ENCODE peak calls at places on chromosome 1, in four cellular contexts. J, L, N and X are unnamed samples.
A peak's percentile ranks its signal among the peaks of the same experiment; 100 is the strongest.

GRCh38 chr1:37682334-37682987 is 9.9 kb upstream of the CDCA8 start:
- DNase-seq in L (peak; percentile 22), J (peak; percentile 76), N (peak; percentile 41), X (no peak)

GRCh38 chr1:50257940-50258339 is 149.2 kb downstream of the ELAVL4 start:
- DNase-seq in L (no peak), J (no peak), N (no peak), X (no peak)

GRCh38 chr1:97119775-97120174 is 398.2 kb downstream of the PTBP2 start:
- DNase-seq in N (no peak), L (no peak), J (no peak), X (no peak)

GRCh38 chr1:102970496-102971078 is 137.7 kb downstream of the COL11A1 start:
- DNase-seq in N (peak; percentile 35), L (peak; percentile 0), J (no peak), X (peak; percentile 16)

GRCh38 chr1:23692308-23692871 is 784 bp downstream of the RPL11 start:
- DNase-seq in L (peak; percentile 10), J (no peak), N (no peak), X (no peak)

GRCh38 chr1:54331091-54331772 is 75.0 kb downstream of the SSBP3 start:
- DNase-seq in L (no peak), J (no peak), N (peak; percentile 88), X (no peak)

GRCh38 chr1:88509369-88509768 is 174.7 kb upstream of the PKN2 start:
- DNase-seq in N (peak; percentile 11), L (no peak), J (no peak), X (no peak)

GRCh38 chr1:3671371-3672180 is 19.3 kb downstream of the TP73 start:
- DNase-seq in L (no peak), N (no peak), J (no peak), X (no peak)

GRCh38 chr1:88890790-88891317 is 513 bp downstream of the GTF2B start:
- DNase-seq in J (no peak), N (no peak), L (no peak), X (no peak)

GRCh38 chr1:110390096-110390495 is 730 bp downstream of the SLC16A4 start:
- DNase-seq in N (peak; percentile 76), J (peak; percentile 44), L (no peak), X (no peak)

GRCh38 chr1:23718482-23718881 is 24.8 kb upstream of the ELOA start:
- DNase-seq in N (peak; percentile 14), J (no peak), L (no peak), X (no peak)

GRCh38 chr1:65308781-65309316 is 494 bp upstream of the DNAJC6 start:
- DNase-seq in L (no peak), N (no peak), J (no peak), X (no peak)

GRCh38 chr1:40390857-40391256 is 17.3 kb downstream of the SMAP2 start:
- DNase-seq in N (no peak), L (no peak), J (no peak), X (no peak)

GRCh38 chr1:7229696-7230095 is 444.4 kb downstream of the CAMTA1 start:
- DNase-seq in J (no peak), N (peak; percentile 54), L (no peak), X (no peak)

GRCh38 chr1:9628541-9629444 is 22.7 kb upstream of the PIK3CD start:
- DNase-seq in L (peak; percentile 82), N (no peak), J (no peak), X (peak; percentile 54)

GRCh38 chr1:35120458-35121133 is 41.4 kb downstream of the ZMYM1 start:
- DNase-seq in J (no peak), L (peak; percentile 50), N (no peak), X (no peak)

GRCh38 chr1:17654519-17654918 is 100.6 kb upstream of the ACTL8 start:
- DNase-seq in N (no peak), L (no peak), J (no peak), X (no peak)

GRCh38 chr1:6745073-6745472 is 40.2 kb upstream of the CAMTA1 start:
- DNase-seq in J (no peak), N (no peak), L (peak; percentile 50), X (no peak)

GRCh38 chr1:230176871-230177411 is 109.9 kb downstream of the GALNT2 start:
- DNase-seq in L (no peak), J (peak; percentile 75), N (no peak), X (no peak)

GRCh38 chr1:96416111-96416595 is 305.4 kb upstream of the PTBP2 start:
- DNase-seq in J (no peak), N (peak; percentile 99), L (no peak), X (no peak)

GRCh38 chr1:99707535-99708142 is 58.8 kb downstream of the FRRS1 start:
- DNase-seq in L (peak; percentile 21), N (peak; percentile 31), J (peak; percentile 54), X (peak; percentile 10)

GRCh38 chr1:4108341-4108740 is 208.3 kb upstream of the C1orf174 start:
- DNase-seq in J (no peak), N (no peak), L (no peak), X (no peak)

GRCh38 chr1:16250547-16251251 is 13.7 kb upstream of the CPLANE2 start:
- DNase-seq in J (no peak), L (no peak), N (peak; percentile 42), X (no peak)

GRCh38 chr1:162541619-162542141 is 19.8 kb upstream of the UAP1 start:
- DNase-seq in N (peak; percentile 96), L (no peak), J (peak; percentile 72), X (no peak)

GRCh38 chr1:24927886-24928630 is 2.0 kb downstream of the RUNX3 start:
- DNase-seq in L (no peak), N (no peak), J (no peak), X (no peak)

GRCh38 chr1:234551032-234551378 is 59.0 kb downstream of the IRF2BP2 start:
- DNase-seq in N (no peak), J (no peak), L (no peak), X (no peak)

GRCh38 chr1:234554157-234554477 is 55.9 kb downstream of the IRF2BP2 start:
- DNase-seq in N (no peak), J (peak; percentile 13), L (no peak), X (no peak)

GRCh38 chr1:234554478-234555311 is 55.3 kb downstream of the IRF2BP2 start:
- DNase-seq in J (peak; percentile 70), L (no peak), N (no peak), X (no peak)

GRCh38 chr1:234555390-234556112 is 54.4 kb downstream of the IRF2BP2 start:
- DNase-seq in L (no peak), J (no peak), N (no peak), X (no peak)

GRCh38 chr1:234553241-234554156 is 56.5 kb downstream of the IRF2BP2 start:
- DNase-seq in J (no peak), N (peak; percentile 88), L (no peak), X (no peak)
- TF ChIP-seq CTCF in J (no peak), N (no peak), L (no peak), X (no peak)

DNA sequence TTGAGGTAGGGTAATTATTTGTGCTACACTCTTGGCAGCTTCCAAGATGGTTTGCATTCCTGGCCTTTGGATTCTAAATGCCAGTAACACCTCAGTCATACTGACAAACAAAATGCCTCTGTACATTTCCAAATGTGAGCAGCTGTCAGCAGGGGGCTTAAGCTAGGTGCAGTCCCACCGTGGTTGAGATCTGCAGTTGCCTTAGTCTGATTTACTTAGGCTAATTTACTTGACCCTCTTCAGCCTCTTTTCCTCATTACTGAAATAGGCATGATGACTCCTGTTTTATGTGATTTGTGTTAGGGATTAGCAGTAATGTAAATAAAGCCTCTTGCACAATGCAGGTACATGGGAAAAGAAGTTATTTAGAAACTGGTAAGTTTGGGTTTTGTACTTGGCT is 13.5 kb upstream of the SPATA1 start:
- DNase-seq in N (no peak), L (no peak), J (no peak), X (no peak)
- H3K4me3 ChIP-seq in N (no peak overlapping the region), L (no peak overlapping the region), J (no peak overlapping the region), X (no peak overlapping the region)

GRCh38 chr1:156123356-156124196 is 9.1 kb downstream of the LMNA start:
- DNase-seq in J (peak; percentile 97), N (peak; percentile 100), L (peak; percentile 72), X (no peak)
- TF ChIP-seq CTCF in J (peak; percentile 12), N (peak; percentile 37), L (peak; percentile 44), X (peak; percentile 25)

GRCh38 chr1:181028241-181029014 is 5.4 kb upstream of the MR1 start:
- DNase-seq in J (no peak), N (peak; percentile 67), L (no peak), X (no peak)

GRCh38 chr1:181038399-181038873 is 4.7 kb downstream of the MR1 start:
- DNase-seq in L (peak; percentile 16), N (no peak), J (peak; percentile 38), X (no peak)

GRCh38 chr1:181036107-181036843 is 2.5 kb downstream of the MR1 start:
- DNase-seq in L (no peak), J (no peak), N (no peak), X (no peak)

GRCh38 chr1:181033799-181034391 is at the start of gene MR1:
- DNase-seq in L (peak; percentile 83), J (no peak), N (peak; percentile 73), X (peak; percentile 92)

DNA sequence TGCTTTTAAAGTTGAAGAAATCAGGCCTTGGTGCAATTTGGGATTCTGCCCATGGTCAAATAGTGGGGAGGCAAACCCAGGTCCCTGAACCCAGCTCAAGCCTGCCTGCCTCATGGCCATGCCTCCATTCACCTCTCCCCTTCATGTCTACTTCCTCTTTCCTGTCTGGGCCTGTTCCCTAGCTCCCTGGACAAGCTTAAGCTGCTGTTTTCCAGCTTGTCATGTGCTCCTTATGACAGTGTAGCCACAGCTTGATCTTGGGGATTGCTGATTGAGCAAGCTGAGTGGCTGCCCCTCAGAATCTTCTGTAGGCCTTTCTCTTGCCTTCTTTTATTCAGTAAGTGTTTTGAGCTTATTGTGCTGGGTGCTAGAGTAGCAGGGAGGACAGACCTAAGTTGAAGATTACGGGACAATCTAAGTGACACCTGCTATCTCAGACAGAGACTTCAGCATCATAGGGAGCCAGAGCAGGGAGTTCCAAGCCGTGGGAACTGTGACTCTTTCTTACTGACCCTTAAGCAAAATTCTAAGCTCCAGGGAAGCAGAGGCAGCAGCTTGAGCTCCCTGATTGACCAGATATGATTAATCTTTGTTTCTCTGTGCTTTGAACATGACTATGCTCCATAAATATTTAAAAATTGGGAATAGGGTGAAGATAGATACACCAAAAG is 520 bp upstream of the MR1 start:
- DNase-seq in L (peak; percentile 64), J (no peak), N (peak; percentile 23), X (no peak)
- H3K4me3 ChIP-seq in L (peak overlapping the region; percentile 92), J (peak overlapping the region; percentile 41), N (peak overlapping the region; percentile 70), X (peak overlapping the region; percentile 71)